ENCODE peak calls at places on chromosome 1, in seven cellular contexts. C is adipocyte, F is WERI-Rb-1, X is tibial nerve, T is breast epithelium, L is GM06990, P is thoracic aorta. K is an unnamed sample.

GRCh38 chr1:84374991-84375838 is 23.1 kb upstream of the DNASE2B start:
- DNase-seq in F (no peak), C (peak; percentile 71), X (peak; percentile 42), L (no peak), P (no peak), T (no peak), K (no peak)

GRCh38 chr1:15452216-15452615 is 4.3 kb upstream of the CELA2A start:
- DNase-seq in C (no peak), F (no peak), X (no peak), L (no peak), P (no peak), T (no peak), K (no peak)

GRCh38 chr1:52238474-52238873 is 96.6 kb downstream of the ZFYVE9 start:
- DNase-seq in F (no peak), T (no peak), L (no peak), C (no peak), P (no peak), X (no peak), K (peak; percentile 4)

GRCh38 chr1:44405041-44405803 is at the start of gene RNF220:
- DNase-seq in F (peak; percentile 61), P (no peak), C (peak; percentile 89), T (no peak), X (no peak), L (peak; percentile 49), K (peak; percentile 44)

GRCh38 chr1:226443439-226443838 is 35.5 kb upstream of the PARP1 start:
- DNase-seq in C (no peak), P (no peak), T (no peak), L (no peak), X (no peak), F (no peak), K (peak; percentile 84)

GRCh38 chr1:19044975-19045831 is 88.7 kb upstream of the IFFO2 start:
- DNase-seq in L (no peak), F (no peak), C (no peak), T (no peak), P (no peak), X (no peak), K (peak; percentile 11)

GRCh38 chr1:182301026-182301436 is 90.6 kb downstream of the GLUL start:
- DNase-seq in P (no peak), C (no peak), X (no peak), L (no peak), F (no peak), T (no peak), K (no peak)

GRCh38 chr1:44881011-44881632 is 38.1 kb upstream of the PTCH2 start:
- DNase-seq in F (no peak), X (no peak), L (no peak), P (no peak), T (peak; percentile 43), C (peak; percentile 56), K (peak; percentile 72)

GRCh38 chr1:201137579-201138310 is 10.8 kb upstream of the ASCL5 start:
- DNase-seq in F (no peak), P (peak; percentile 19), T (no peak), C (peak; percentile 93), L (no peak), X (peak; percentile 43), K (peak; percentile 82)

GRCh38 chr1:201488817-201489581 is 17.9 kb downstream of the CSRP1 start:
- DNase-seq in F (no peak), L (no peak), T (no peak), X (no peak), C (peak; percentile 88), P (no peak), K (peak; percentile 90)

GRCh38 chr1:207181838-207182237 is 77.8 kb downstream of the C4BPA start:
- DNase-seq in T (no peak), F (no peak), C (no peak), L (no peak), P (no peak), X (no peak), K (no peak)

GRCh38 chr1:63836830-63837229 is 63.0 kb downstream of the ROR1 start:
- DNase-seq in L (no peak), X (no peak), F (no peak), T (no peak), P (no peak), C (no peak), K (no peak)

GRCh38 chr1:182702826-182703524 is 18.6 kb upstream of the RGS8 start:
- DNase-seq in L (no peak), F (no peak), X (no peak), C (no peak), T (no peak), P (no peak), K (no peak)

GRCh38 chr1:112744019-112744578 is 29.0 kb upstream of the PPM1J start:
- DNase-seq in C (peak; percentile 45), T (no peak), F (no peak), P (no peak), X (no peak), L (no peak), K (no peak)

GRCh38 chr1:161089251-161089924 is at the start of gene NECTIN4:
- DNase-seq in T (peak; percentile 85), L (no peak), F (no peak), C (no peak), X (no peak), P (no peak), K (no peak)

GRCh38 chr1:20956272-20956671 is 169.2 kb upstream of the HP1BP3 start:
- DNase-seq in T (no peak), C (no peak), X (no peak), L (no peak), P (no peak), F (peak; percentile 10), K (no peak)

GRCh38 chr1:206572835-206573771 is 39.2 kb downstream of the EIF2D start:
- DNase-seq in X (no peak), T (no peak), F (no peak), C (no peak), L (no peak), P (no peak), K (no peak)

GRCh38 chr1:151728151-151728711 is 6.9 kb downstream of the RIIAD1 start:
- DNase-seq in X (no peak), L (no peak), T (no peak), P (no peak), C (peak; percentile 20), F (peak; percentile 22), K (peak; percentile 17)

DNA sequence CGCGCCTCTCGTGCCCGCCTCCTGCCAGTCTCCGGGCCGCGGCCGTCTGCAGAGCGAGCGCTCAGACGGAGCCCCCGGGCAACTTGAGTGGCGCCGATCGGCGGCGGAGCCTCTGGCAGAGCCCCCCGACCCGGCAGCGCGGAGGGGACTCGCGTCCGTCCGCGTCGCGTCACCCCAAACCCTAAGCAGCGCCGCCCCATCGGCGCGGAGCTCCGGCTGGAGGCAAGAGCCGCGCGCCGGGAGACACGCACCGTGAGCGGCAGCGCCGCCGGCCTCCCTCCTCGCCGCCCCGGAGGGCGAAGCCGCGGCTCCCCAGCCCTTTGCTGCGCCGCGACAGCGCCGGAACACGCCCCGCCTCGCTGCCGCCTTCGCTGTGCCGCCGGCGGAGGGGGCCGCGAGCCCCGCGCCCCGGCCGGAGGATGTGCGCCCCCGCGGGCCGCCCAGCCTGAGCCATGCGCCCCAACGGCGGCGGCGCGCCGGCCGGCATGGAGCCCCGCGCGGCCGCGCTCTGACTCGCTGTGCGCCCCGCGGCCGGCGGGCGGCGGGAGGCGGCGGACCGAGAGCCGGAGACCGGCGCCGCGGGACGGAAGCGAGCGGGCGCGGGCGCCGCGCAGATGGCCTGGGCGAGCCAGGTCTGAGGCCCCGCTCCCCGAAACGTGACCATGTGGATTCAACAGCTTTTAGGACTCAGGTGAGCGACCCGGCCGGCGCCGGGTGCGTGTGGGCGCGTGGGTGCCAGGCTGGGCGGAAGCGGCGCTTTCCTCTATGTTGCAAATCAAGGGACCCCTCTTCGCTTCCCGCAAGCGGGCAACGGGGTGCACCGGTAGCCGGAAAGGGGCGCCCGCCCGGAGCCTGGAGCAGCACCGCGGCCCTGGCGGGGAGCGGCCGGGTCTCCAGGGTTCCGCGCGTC is 610 bp downstream of the AJAP1 start:
- DNase-seq in C (no peak), T (no peak), P (no peak), F (no peak), X (no peak), L (no peak), K (no peak)
- H3K4me3 ChIP-seq in C (no peak overlapping the region), T (peak overlapping the region; percentile 49), P (peak overlapping the region; percentile 41), F (peak overlapping the region; percentile 36), X (no peak overlapping the region), L (no peak overlapping the region), K (no peak overlapping the region)

GRCh38 chr1:40042337-40042736 is 1.8 kb downstream of the CAP1 start:
- DNase-seq in X (no peak), L (no peak), T (no peak), F (no peak), P (no peak), C (no peak), K (no peak)
- H3K4me3 ChIP-seq in X (peak overlapping the region; percentile 94), L (peak overlapping the region; percentile 93), T (peak overlapping the region; percentile 98), F (no peak overlapping the region), P (peak overlapping the region; percentile 89), C (peak overlapping the region; percentile 99), K (no peak overlapping the region)

DNA sequence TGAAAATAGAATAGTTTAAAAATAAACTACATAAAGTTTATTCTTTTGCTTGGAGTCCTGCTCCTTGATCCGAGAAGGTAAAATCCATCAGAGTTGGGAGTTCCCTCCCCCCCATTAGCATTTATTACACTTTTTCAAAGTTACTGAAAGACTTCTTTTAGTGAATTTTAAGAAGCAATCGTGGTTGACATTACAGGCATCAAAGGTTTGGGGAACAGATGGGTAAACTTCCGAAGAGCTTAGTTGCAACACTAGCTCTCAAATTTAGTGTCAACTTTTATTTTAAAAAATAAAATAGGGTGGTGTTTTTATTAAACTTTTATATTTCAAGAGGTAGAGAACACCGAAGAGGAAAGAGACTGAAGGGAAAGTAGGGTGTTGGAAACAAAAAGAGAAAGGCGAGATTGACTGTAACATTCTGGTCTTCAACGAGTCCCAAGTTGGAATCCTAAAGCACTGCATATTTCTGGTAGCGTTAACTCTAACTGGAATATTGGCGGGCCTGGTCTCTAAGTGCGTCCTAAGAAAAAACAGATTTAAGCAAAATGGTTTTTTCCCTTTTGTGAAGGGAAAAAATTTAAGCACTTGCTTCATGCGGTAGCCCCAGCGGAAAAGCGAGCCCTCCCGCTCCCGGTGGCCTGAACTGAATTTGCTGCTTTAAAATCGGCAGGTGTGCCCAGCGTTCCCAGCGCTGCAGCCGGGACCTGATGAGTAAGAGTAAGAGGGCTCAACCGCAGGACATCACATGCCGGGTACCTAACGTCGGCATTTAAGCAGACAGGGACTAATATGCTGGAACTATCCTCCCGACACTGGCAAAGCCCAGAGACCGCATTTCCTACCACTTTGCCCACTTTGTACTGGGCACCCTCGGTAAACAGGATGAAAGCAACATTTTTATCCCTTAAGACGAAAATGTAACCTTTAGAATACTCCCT is 30.6 kb upstream of the NFIA start:
- DNase-seq in F (no peak), P (no peak), X (no peak), T (no peak), L (no peak), C (no peak), K (no peak)
- H3K4me3 ChIP-seq in F (peak overlapping the region; percentile 91), P (peak overlapping the region; percentile 89), X (peak overlapping the region; percentile 82), T (peak overlapping the region; percentile 75), L (no peak overlapping the region), C (peak overlapping the region; percentile 88), K (no peak overlapping the region)

DNA sequence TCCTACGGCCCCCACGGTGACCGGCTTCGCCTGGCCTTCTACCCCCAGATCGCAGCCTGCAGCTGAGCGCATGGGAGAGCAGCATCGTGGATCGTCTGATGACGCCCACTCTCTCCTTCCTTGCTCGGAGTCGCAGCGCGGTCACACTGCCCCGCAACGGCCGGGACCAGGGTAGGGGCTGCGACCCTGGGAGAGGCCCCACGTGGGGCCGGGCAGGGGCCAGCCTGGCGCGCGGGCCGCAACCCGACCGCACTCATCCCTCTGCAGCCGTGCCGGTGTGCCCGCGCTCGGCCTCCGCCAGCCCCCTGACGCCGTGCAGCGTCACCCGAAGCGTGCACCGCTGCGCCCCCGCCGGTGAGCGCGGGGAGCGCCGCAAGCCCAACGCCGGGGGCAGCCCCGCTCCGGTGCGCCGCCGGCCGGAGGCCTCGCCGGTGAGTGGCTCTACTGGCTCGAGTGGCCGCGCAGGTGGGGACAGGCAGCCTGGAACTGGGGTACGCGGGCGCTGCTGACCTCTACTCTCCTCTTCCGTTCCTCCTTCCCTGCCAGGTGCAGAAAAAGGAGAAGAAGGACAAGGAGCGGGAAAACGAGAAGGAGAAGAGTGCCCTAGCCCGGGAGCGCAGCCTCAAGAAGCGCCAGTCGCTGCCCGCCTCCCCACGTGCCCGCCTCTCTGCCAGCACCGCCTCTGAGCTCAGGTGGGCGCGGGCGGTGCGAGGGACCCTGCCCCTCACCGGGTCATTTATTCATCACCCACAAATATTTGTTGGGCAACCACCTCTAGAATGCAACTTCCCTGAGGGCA is 20.4 kb downstream of the MAP7D1 start:
- DNase-seq in X (no peak), P (no peak), L (no peak), C (no peak), F (no peak), T (no peak), K (no peak)
- H3K4me3 ChIP-seq in X (no peak overlapping the region), P (no peak overlapping the region), L (no peak overlapping the region), C (no peak overlapping the region), F (no peak overlapping the region), T (no peak overlapping the region), K (no peak overlapping the region)